ENCODE peak calls at places on chromosomes 3 and 15, in seven cellular contexts. B is NCI-H146; U is brain microvascular endothelial cell; O is EH; T is NAMALWA; M is Karpas-422; I is effector memory CD8-positive, alpha-beta T cell. V is an unnamed sample.

GRCh38 chr15:36778516-36778915 is 199.1 kb downstream of the CDIN1 start:
- DNase-seq in U (no peak), O (peak), T (no peak), M (no peak), I (no peak), B (no peak), V (no peak)

GRCh38 chr3:37125195-37125594 is 49.2 kb downstream of the LRRFIP2 start:
- DNase-seq in M (no peak), T (no peak), B (no peak), U (no peak), I (no peak), O (no peak), V (no peak)

GRCh38 chr3:126058666-126059065 is 25.3 kb downstream of the SLC41A3 start:
- DNase-seq in M (no peak), T (no peak), I (no peak), B (no peak), O (no peak), U (no peak), V (no peak)

GRCh38 chr3:11136871-11137626 is 17.2 kb upstream of the HRH1 start:
- DNase-seq in T (peak), U (peak), I (no peak), M (peak), O (peak), B (no peak), V (peak)

GRCh38 chr15:36579792-36580431 is 486 bp downstream of the CDIN1 start:
- DNase-seq in B (peak), I (peak), T (no peak), M (peak), O (no peak), U (no peak), V (no peak)

GRCh38 chr15:76932090-76932966 is 779 bp downstream of the RCN2 start:
- DNase-seq in M (peak), I (no peak), O (peak), U (no peak), T (peak), B (peak), V (no peak)

GRCh38 chr15:71462638-71463037 is 347.4 kb downstream of the THSD4 start:
- DNase-seq in O (no peak), M (no peak), I (no peak), B (no peak), U (no peak), T (no peak), V (no peak)

GRCh38 chr15:96771035-96771434 is 440.5 kb downstream of the NR2F2 start:
- DNase-seq in M (no peak), U (no peak), I (no peak), O (no peak), T (no peak), B (no peak), V (no peak)

GRCh38 chr3:66053783-66054094 is 15.0 kb upstream of the MAGI1 start:
- DNase-seq in M (no peak), B (no peak), I (no peak), T (no peak), O (no peak), U (no peak), V (no peak)

GRCh38 chr15:90838066-90838465 is 30.3 kb upstream of the FURIN start:
- DNase-seq in I (peak), U (no peak), O (no peak), B (no peak), M (peak), T (no peak), V (no peak)

GRCh38 chr3:12405432-12406272 is 78.6 kb upstream of the TSEN2 start:
- DNase-seq in I (no peak), T (no peak), U (peak), O (peak), B (no peak), M (no peak), V (peak)

GRCh38 chr15:93024716-93025624 is 64.0 kb downstream of the RGMA start:
- DNase-seq in T (no peak), O (no peak), U (no peak), I (no peak), B (no peak), M (no peak), V (no peak)

GRCh38 chr3:127441764-127442163 is 148.8 kb downstream of the TPRA1 start:
- DNase-seq in B (no peak), U (no peak), T (no peak), O (no peak), M (no peak), I (no peak), V (no peak)

GRCh38 chr15:64452988-64453688 is 7.2 kb upstream of the ZNF609 start:
- DNase-seq in O (no peak), M (no peak), I (no peak), B (no peak), T (no peak), U (no peak), V (no peak)

GRCh38 chr3:14900881-14901873 is 46.2 kb upstream of the NR2C2 start:
- DNase-seq in B (no peak), T (peak), I (no peak), M (no peak), O (no peak), U (no peak), V (no peak)

GRCh38 chr3:49712631-49713317 is 6.7 kb downstream of the AMIGO3 start:
- DNase-seq in I (no peak), O (no peak), U (no peak), T (no peak), M (no peak), B (no peak), V (no peak)

GRCh38 chr3:50050361-50050760 is 38.4 kb upstream of the RBM5 start:
- DNase-seq in B (peak), U (peak), I (no peak), T (no peak), O (peak), M (no peak), V (peak)

GRCh38 chr3:113575191-113575590 is 42.8 kb downstream of the SIDT1 start:
- DNase-seq in M (no peak), I (no peak), B (no peak), T (no peak), U (no peak), O (no peak), V (peak)

GRCh38 chr15:92167413-92167950 is 226.2 kb upstream of the ST8SIA2 start:
- DNase-seq in T (no peak), U (no peak), O (no peak), I (no peak), M (no peak), B (no peak), V (no peak)

GRCh38 chr15:92098869-92099268 is 245.4 kb downstream of the SLCO3A1 start:
- DNase-seq in O (no peak), U (no peak), B (no peak), M (no peak), I (no peak), T (no peak), V (no peak)

GRCh38 chr15:80132382-80132781 is 20.4 kb upstream of the FAH start:
- DNase-seq in T (no peak), O (no peak), U (no peak), B (no peak), I (no peak), M (no peak), V (no peak)

GRCh38 chr3:126891141-126891540 is 91.8 kb upstream of the PLXNA1 start:
- DNase-seq in T (no peak), O (no peak), B (no peak), I (no peak), U (no peak), M (no peak), V (no peak)

GRCh38 chr3:148727242-148727641 is 29.5 kb downstream of the AGTR1 start:
- DNase-seq in B (peak), U (no peak), T (peak), I (no peak), O (peak), M (peak), V (peak)

GRCh38 chr3:46921871-46922271 is 44.4 kb downstream of the PTH1R start:
- DNase-seq in M (no peak), I (no peak), O (no peak), T (no peak), U (no peak), B (no peak), V (no peak)

GRCh38 chr15:64224508-64224907 is 61.7 kb upstream of the PPIB start:
- DNase-seq in B (peak), T (no peak), I (no peak), O (peak), U (peak), M (no peak), V (peak)

GRCh38 chr3:45191424-45191823 is 34.7 kb downstream of the TMEM158 start:
- DNase-seq in O (no peak), M (peak), U (no peak), I (no peak), T (no peak), B (no peak), V (no peak)

GRCh38 chr3:131717493-131717892 is 214.7 kb upstream of the MRPL3 start:
- DNase-seq in U (no peak), O (no peak), M (no peak), B (no peak), I (no peak), T (no peak), V (no peak)

GRCh38 chr15:57130956-57131355 is 212.5 kb downstream of the TCF12 start:
- DNase-seq in B (no peak), U (no peak), I (no peak), O (no peak), M (no peak), T (no peak), V (no peak)

GRCh38 chr3:22373827-22374226 is 622.8 kb upstream of the ZNF385D start:
- DNase-seq in T (no peak), M (no peak), U (no peak), B (no peak), O (no peak), I (no peak), V (no peak)

GRCh38 chr15:52879862-52880261 is 89.7 kb upstream of the ONECUT1 start:
- DNase-seq in O (no peak), M (no peak), U (no peak), T (no peak), B (no peak), I (no peak), V (no peak)

GRCh38 chr15:62899090-62899493 is 143.5 kb upstream of the TPM1 start:
- DNase-seq in T (no peak), I (no peak), O (peak), B (no peak), M (peak), U (no peak), V (no peak)

GRCh38 chr3:13019243-13019701 is 54.0 kb downstream of the IQSEC1 start:
- DNase-seq in T (no peak), I (no peak), O (peak), M (no peak), U (peak), B (no peak), V (no peak)

GRCh38 chr3:184637705-184638104 is 74.2 kb downstream of the MAGEF1 start:
- DNase-seq in T (no peak), U (no peak), M (no peak), O (no peak), B (no peak), I (no peak), V (no peak)

GRCh38 chr3:142808103-142808917 is 80.6 kb downstream of the PCOLCE2 start:
- DNase-seq in B (no peak), T (no peak), U (peak), I (no peak), M (no peak), O (peak), V (peak)

GRCh38 chr3:188905991-188906635 is 265.7 kb upstream of the TPRG1 start:
- DNase-seq in M (no peak), O (no peak), U (no peak), T (no peak), B (no peak), I (no peak), V (no peak)

GRCh38 chr3:171383206-171384018 is 76.8 kb downstream of the TNIK start:
- DNase-seq in U (peak), O (peak), M (no peak), T (no peak), I (no peak), B (no peak), V (peak)

GRCh38 chr3:11034297-11035000 is 41.9 kb downstream of the SLC6A1 start:
- DNase-seq in I (no peak), U (no peak), T (no peak), B (no peak), M (no peak), O (no peak), V (no peak)

GRCh38 chr15:56215769-56216168 is 27.9 kb downstream of the RFX7 start:
- DNase-seq in B (peak), T (no peak), O (peak), U (peak), I (no peak), M (no peak), V (no peak)